ENCODE peak calls at places on chromosomes 5 and 9, in five cellular contexts. D is breast epithelium, Y is GM12891, C is HL-60, E is HCT116. Z is an unnamed sample.
A peak's percentile ranks its signal among the peaks of the same experiment; 100 is the strongest.

GRCh38 chr9:106534800-106535199 is 328.2 kb upstream of the ZNF462 start:
- DNase-seq in D (no peak), Y (no peak), C (no peak), E (no peak), Z (no peak)

GRCh38 chr9:134628354-134628736 is 13.3 kb upstream of the COL5A1 start:
- DNase-seq in D (no peak), Y (no peak), C (no peak), E (no peak), Z (no peak)

GRCh38 chr9:115551396-115551795 is 433.4 kb upstream of the TNC start:
- DNase-seq in D (no peak), Y (no peak), C (no peak), E (no peak), Z (no peak)

GRCh38 chr9:91720746-91721705 is 229.0 kb downstream of the ROR2 start:
- DNase-seq in D (no peak), Y (peak; percentile 53), C (peak; percentile 69), E (no peak), Z (no peak)

GRCh38 chr5:73436535-73437125 is 11.9 kb downstream of the FOXD1 start:
- DNase-seq in D (no peak), Y (no peak), C (no peak), E (no peak), Z (no peak)

GRCh38 chr5:116442095-116442534 is 132.5 kb downstream of the SEMA6A start:
- DNase-seq in D (peak; percentile 47), Y (no peak), C (no peak), E (no peak), Z (peak; percentile 46)

GRCh38 chr5:1793966-1794895 is 5.4 kb downstream of the MRPL36 start:
- DNase-seq in D (no peak), Y (no peak), C (no peak), E (no peak), Z (no peak)

GRCh38 chr9:113807173-113808061 is 68.7 kb upstream of the ZNF618 start:
- DNase-seq in D (no peak), Y (peak; percentile 32), C (peak; percentile 56), E (peak; percentile 33), Z (peak; percentile 60)

GRCh38 chr5:66929281-66929680 is 267.3 kb downstream of the CD180 start:
- DNase-seq in D (no peak), Y (no peak), C (no peak), E (no peak), Z (no peak)

GRCh38 chr5:133691448-133691847 is 79.1 kb upstream of the FSTL4 start:
- DNase-seq in D (no peak), Y (no peak), C (no peak), E (no peak), Z (no peak)

GRCh38 chr5:80268916-80269315 is 13.1 kb upstream of the SERINC5 start:
- DNase-seq in D (no peak), Y (no peak), C (no peak), E (no peak), Z (no peak)

GRCh38 chr5:25604682-25605081 is 959.9 kb upstream of the CDH10 start:
- DNase-seq in D (no peak), Y (no peak), C (no peak), E (no peak), Z (no peak)

GRCh38 chr5:121199238-121199999 is 652.3 kb upstream of the FTMT start:
- DNase-seq in D (no peak), Y (no peak), C (no peak), E (no peak), Z (no peak)

GRCh38 chr9:136711751-136712689 is at the start of gene DIPK1B:
- DNase-seq in D (no peak), Y (no peak), C (no peak), E (no peak), Z (no peak)

GRCh38 chr9:129242191-129242953 is 64.3 kb upstream of the IER5L start:
- DNase-seq in D (no peak), Y (no peak), C (no peak), E (no peak), Z (no peak)

GRCh38 chr5:98428806-98429205 is 344.7 kb upstream of the RGMB start:
- DNase-seq in D (peak; percentile 25), Y (no peak), C (no peak), E (no peak), Z (peak; percentile 32)

GRCh38 chr9:89986190-89986589 is 381.4 kb downstream of the GADD45G start:
- DNase-seq in D (no peak), Y (no peak), C (no peak), E (no peak), Z (no peak)

GRCh38 chr9:127426756-127427155 is 2.6 kb downstream of the ZNF79 start:
- DNase-seq in D (no peak), Y (no peak), C (no peak), E (no peak), Z (no peak)

GRCh38 chr9:27548055-27548741 is 18.6 kb upstream of the MOB3B start:
- DNase-seq in D (no peak), Y (no peak), C (no peak), E (peak; percentile 19), Z (no peak)

DNA sequence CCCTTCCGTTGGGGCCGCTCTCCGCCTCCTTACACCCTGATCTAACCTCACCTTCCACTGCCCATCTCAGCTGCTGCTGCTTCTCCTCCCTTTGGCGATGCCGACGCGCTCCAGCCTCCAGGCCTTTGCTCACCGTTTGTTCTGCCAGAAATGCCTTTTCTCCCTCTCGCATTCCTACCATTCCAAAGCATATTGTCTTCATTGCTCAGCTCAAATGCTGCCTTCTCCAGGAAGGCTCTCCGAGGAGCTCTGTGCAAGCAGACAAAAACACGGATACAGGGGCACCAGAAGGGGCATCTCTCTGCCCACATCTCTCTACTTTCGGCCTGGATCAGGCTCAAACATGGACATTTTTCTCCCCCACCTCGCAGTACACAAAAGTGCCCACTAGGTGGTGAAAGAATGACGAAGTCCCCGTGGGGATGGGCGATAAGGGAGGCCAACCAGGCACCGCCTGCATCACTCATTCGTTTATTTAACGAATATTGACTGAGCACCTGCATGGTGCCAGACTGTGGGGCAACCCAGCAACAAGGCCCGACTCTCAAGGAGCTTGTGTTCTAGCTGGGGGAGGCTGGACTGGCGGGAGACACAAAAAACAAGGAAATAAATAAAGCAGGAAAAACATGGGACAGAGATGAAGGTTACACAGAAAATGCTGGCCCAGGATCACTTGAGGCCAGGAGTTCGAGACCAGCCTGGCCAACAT is 7.3 kb upstream of the GRHPR start:
- DNase-seq in D (peak; percentile 34), Y (no peak), C (peak; percentile 76), E (peak; percentile 74), Z (peak; percentile 79)
- TF ChIP-seq POLR2AphosphoS5 in D (peak; percentile 9), Y (no peak), C (no peak), E (no peak), Z (no peak)

GRCh38 chr5:95985249-95985648 is 23.6 kb upstream of the ELL2 start:
- DNase-seq in D (no peak), Y (no peak), C (no peak), E (no peak), Z (no peak)

GRCh38 chr5:95988094-95988493 is 26.4 kb upstream of the ELL2 start:
- DNase-seq in D (no peak), Y (no peak), C (no peak), E (no peak), Z (no peak)

GRCh38 chr5:95988877-95989276 is 27.2 kb upstream of the ELL2 start:
- DNase-seq in D (no peak), Y (no peak), C (no peak), E (no peak), Z (no peak)

GRCh38 chr5:95986001-95986400 is 24.4 kb upstream of the ELL2 start:
- DNase-seq in D (no peak), Y (no peak), C (no peak), E (no peak), Z (no peak)

DNA sequence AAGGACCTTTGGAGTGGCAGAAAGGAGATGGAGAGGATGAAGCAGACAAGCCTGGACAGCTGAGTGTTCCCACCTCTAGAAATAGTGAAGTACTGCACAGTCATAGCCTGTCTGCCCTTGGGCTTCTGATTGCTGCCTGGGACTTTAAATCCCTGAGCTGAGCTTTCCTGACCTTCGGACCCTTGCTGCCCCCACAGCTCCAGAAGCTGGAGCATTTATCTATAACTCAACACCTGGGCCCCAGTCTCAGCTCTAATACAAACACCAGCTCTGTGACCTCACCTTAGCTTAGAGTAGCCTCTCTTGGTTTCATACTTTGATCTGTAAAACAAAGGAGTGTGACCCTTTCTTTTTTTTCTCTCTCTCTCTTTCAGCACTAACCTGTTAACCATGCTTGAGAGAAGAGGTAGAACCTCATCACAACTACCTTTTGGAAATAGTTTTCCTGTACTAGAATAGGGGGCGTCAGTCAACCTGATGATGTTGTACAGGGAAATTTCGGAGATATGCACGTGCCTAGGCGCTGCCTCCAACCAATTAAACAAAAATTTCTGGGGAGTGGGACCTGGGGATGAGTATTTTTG is 25.4 kb upstream of the ELL2 start:
- DNase-seq in D (no peak), Y (no peak), C (no peak), E (no peak), Z (no peak)
- TF ChIP-seq POLR2AphosphoS5 in D (no peak), Y (no peak), C (no peak), E (no peak), Z (no peak)

DNA sequence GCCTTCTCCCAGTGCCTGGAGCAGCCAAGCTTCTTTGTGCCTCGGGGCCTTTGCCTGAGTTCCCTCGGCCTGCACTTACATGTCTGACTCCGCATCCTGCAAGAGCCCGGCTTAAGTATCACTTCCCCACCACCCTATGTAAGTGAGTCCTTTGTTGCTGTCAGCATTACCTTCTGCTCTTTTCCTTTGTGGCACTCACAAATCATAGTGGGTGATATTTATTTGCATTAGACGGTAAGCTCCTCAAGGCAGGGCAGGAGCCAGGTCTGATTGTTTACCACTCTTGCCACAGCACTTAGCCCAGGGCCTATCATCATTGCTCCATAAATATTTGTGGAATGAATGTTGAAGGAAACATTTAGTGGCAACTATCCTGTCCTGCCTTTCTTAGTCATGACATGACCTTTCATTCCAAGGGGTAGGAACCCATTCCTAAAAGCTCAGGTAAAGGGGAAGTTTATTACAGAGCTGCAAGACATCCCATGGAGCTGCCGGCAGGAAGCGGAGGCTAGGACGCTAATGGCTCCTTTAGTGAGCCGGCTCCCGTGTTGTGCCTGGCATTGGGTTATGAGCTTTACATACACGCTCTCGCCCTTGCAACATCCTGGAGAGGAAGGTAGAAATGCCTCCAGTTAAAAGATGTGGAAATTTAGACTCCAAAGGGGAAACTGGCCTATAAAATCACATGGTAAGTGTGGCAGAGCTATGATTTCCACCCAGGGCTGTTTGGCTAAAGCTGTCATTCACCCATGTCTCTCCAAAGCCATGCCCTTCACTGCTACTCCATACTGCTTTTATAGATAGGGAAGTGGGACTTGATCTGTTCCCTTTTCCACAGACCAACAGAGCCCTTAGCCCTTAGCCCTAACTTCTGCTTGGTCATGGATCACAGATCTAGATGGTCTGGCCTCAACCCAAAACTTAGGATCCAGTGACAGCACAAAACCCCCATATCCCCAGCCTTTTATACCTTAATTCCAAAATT is 5.0 kb downstream of the GM2A start:
- DNase-seq in D (no peak), Y (no peak), C (peak; percentile 59), E (no peak), Z (no peak)
- TF ChIP-seq POLR2AphosphoS5 in D (no peak), Y (peak; percentile 25), C (no peak), E (no peak), Z (no peak)

DNA sequence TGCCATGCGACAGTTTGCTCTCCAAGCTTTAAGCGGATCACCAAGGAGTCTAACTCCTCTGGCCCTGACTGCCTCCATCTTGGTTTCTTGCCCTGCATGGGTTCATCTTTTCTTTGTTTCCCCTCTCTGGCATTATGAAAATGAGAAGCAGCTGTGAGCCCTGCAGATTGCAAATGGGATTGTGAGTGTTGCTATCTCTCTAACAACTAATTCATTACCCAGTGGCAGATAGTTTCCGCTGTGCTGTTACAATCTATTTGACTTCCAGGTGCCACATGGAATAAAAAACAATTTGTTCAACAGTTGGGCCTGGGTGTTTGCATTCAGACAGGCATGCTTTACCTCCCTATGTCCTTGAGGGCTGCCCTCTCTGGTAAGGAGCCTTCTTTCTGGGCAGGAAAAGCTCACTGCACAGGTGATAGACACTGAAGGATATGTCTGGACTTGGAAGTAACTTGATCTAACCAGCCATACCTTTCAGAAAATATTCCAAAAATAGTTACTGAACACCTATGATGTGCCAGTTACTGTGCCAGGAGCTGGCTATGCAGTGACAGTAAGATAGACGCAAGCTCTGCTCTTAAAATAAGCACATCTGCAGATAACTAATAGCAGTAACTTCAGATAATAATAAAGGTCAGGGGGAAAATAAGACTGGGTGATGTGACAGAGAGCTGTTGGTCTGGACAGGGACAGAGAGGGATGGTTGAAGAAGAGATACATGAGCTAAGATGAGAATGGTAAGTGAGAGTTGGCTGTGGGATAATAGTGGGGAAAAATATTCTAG is 40.1 kb downstream of the GRIA1 start:
- DNase-seq in D (no peak), Y (no peak), C (no peak), E (no peak), Z (no peak)
- TF ChIP-seq POLR2AphosphoS5 in D (no peak), Y (no peak), C (no peak), E (no peak), Z (no peak)

Z was measured in stomach.